ENCODE peak calls at places on chromosome 18, in seven cellular contexts. V is T-helper 2 cell; U is activated gamma-delta T cell treated with Interleukin-2 at 50 U/mL for 16 hours; Q is HTR-8/SVneo; E is HT-29; H is activated CD8-positive, alpha-beta memory T cell treated with anti-CD3 and anti-CD28 coated beads for 24 hours; P is effector memory CD8-positive, alpha-beta T cell. S is an unnamed sample.

GRCh38 chr18:27785815-27786537 is 391.0 kb downstream of the CDH2 start:
- DNase-seq in P (no peak), Q (no peak), E (no peak), V (no peak), U (no peak), H (no peak), S (peak)

GRCh38 chr18:47550611-47551010 is 299.2 kb upstream of the SKOR2 start:
- DNase-seq in Q (no peak), P (no peak), V (no peak), E (no peak), U (no peak), H (no peak), S (no peak)

GRCh38 chr18:31648966-31649429 is 35.4 kb downstream of the B4GALT6 start:
- DNase-seq in E (peak), H (no peak), Q (peak), V (no peak), P (no peak), U (no peak), S (no peak)

GRCh38 chr18:39788395-39788794 is 2166.6 kb upstream of the PIK3C3 start:
- DNase-seq in P (no peak), Q (no peak), H (no peak), V (no peak), U (no peak), E (no peak), S (no peak)

GRCh38 chr18:62720766-62721613 is 5.6 kb downstream of the PHLPP1 start:
- DNase-seq in P (no peak), U (no peak), E (no peak), H (no peak), Q (no peak), V (no peak), S (no peak)

GRCh38 chr18:78789850-78790249 is 189.8 kb upstream of the SALL3 start:
- DNase-seq in Q (no peak), E (no peak), V (no peak), P (no peak), H (no peak), U (no peak), S (no peak)

GRCh38 chr18:44495151-44495550 is 185.5 kb upstream of the SETBP1 start:
- DNase-seq in Q (no peak), U (no peak), E (no peak), P (no peak), V (no peak), H (no peak), S (no peak)

GRCh38 chr18:26804474-26804873 is 61.0 kb downstream of the AQP4 start:
- DNase-seq in Q (no peak), U (no peak), H (no peak), E (peak), V (no peak), P (no peak), S (peak)

GRCh38 chr18:47263197-47263827 is 11.9 kb upstream of the SKOR2 start:
- DNase-seq in H (no peak), P (no peak), E (no peak), U (no peak), Q (no peak), V (no peak), S (no peak)

GRCh38 chr18:77423468-77423867 is 173.8 kb downstream of the GALR1 start:
- DNase-seq in V (no peak), P (no peak), E (no peak), Q (no peak), U (no peak), H (no peak), S (no peak)

GRCh38 chr18:21826196-21826595 is 85.6 kb downstream of the MIB1 start:
- DNase-seq in U (no peak), P (no peak), E (no peak), Q (no peak), V (no peak), H (no peak), S (no peak)

GRCh38 chr18:52903858-52904257 is 563.9 kb downstream of the DCC start:
- DNase-seq in E (peak), H (no peak), P (no peak), V (no peak), Q (no peak), U (no peak), S (no peak)

GRCh38 chr18:57759650-57760049 is 43.5 kb downstream of the ATP8B1 start:
- DNase-seq in E (no peak), P (no peak), H (no peak), U (no peak), V (no peak), Q (no peak), S (no peak)

GRCh38 chr18:58716046-58716766 is 44.9 kb downstream of the MALT1 start:
- DNase-seq in V (no peak), H (no peak), Q (no peak), U (no peak), P (no peak), E (no peak), S (no peak)

GRCh38 chr18:2917255-2918047 is 70.6 kb downstream of the EMILIN2 start:
- DNase-seq in H (no peak), P (no peak), Q (no peak), V (no peak), U (no peak), E (peak), S (no peak)

GRCh38 chr18:22088029-22088428 is 81.4 kb upstream of the GATA6 start:
- DNase-seq in V (no peak), Q (no peak), H (no peak), P (no peak), U (no peak), E (no peak), S (no peak)

GRCh38 chr18:67363694-67364093 is 152.8 kb downstream of the DSEL start:
- DNase-seq in E (no peak), H (no peak), Q (no peak), V (no peak), U (no peak), P (no peak), S (no peak)

GRCh38 chr18:76491436-76491800 is 3.6 kb downstream of the ZNF516 start:
- DNase-seq in U (peak), H (no peak), V (peak), Q (no peak), E (peak), P (peak), S (peak)

GRCh38 chr18:38318416-38318815 is 752.8 kb upstream of the CELF4 start:
- DNase-seq in P (no peak), E (no peak), V (no peak), H (no peak), Q (no peak), U (no peak), S (no peak)

GRCh38 chr18:24987271-24987932 is 364.6 kb downstream of the ZNF521 start:
- DNase-seq in P (no peak), H (no peak), Q (no peak), E (no peak), U (no peak), V (no peak), S (no peak)

GRCh38 chr18:4807495-4808293 is 352.6 kb upstream of the DLGAP1 start:
- DNase-seq in V (no peak), U (no peak), P (no peak), Q (no peak), H (no peak), E (no peak), S (no peak)

GRCh38 chr18:71503222-71503621 is 1040.9 kb downstream of the CBLN2 start:
- DNase-seq in P (no peak), V (no peak), U (no peak), Q (no peak), E (no peak), H (no peak), S (no peak)

GRCh38 chr18:48356909-48357631 is 52.1 kb downstream of the ZBTB7C start:
- DNase-seq in E (no peak), H (peak), Q (no peak), U (no peak), V (no peak), P (no peak), S (no peak)

GRCh38 chr18:69845588-69846506 is 101.8 kb downstream of the CD226 start:
- DNase-seq in E (peak), H (no peak), P (no peak), U (no peak), V (no peak), Q (no peak), S (no peak)

GRCh38 chr18:8834837-8835236 is 129.5 kb downstream of the MTCL1 start:
- DNase-seq in U (no peak), H (no peak), P (no peak), V (no peak), E (no peak), Q (no peak), S (no peak)

GRCh38 chr18:62634471-62634870 is 80.9 kb upstream of the PHLPP1 start:
- DNase-seq in H (no peak), V (no peak), E (peak), P (no peak), Q (no peak), U (no peak), S (no peak)

GRCh38 chr18:11570770-11571169 is 38.6 kb upstream of the SLC35G4 start:
- DNase-seq in Q (no peak), H (no peak), V (no peak), E (peak), U (no peak), P (no peak), S (no peak)

GRCh38 chr18:70276416-70277145 is 12.3 kb upstream of the SOCS6 start:
- DNase-seq in U (no peak), H (no peak), V (no peak), E (peak), P (no peak), Q (no peak), S (no peak)

GRCh38 chr18:79772108-79772864 is 25.5 kb upstream of the KCNG2 start:
- DNase-seq in V (no peak), P (no peak), H (no peak), Q (no peak), E (no peak), U (no peak), S (no peak)

GRCh38 chr18:11666176-11666575 is 22.9 kb upstream of the GNAL start:
- DNase-seq in E (no peak), U (no peak), V (no peak), Q (no peak), P (no peak), H (no peak), S (no peak)

GRCh38 chr18:12086249-12086648 is 7.4 kb upstream of the ANKRD62 start:
- DNase-seq in H (no peak), P (no peak), Q (no peak), V (no peak), U (no peak), E (peak), S (no peak)

GRCh38 chr18:59839931-59840685 is 59.7 kb upstream of the PMAIP1 start:
- DNase-seq in V (no peak), E (peak), Q (no peak), H (no peak), U (no peak), P (no peak), S (no peak)

GRCh38 chr18:26976206-26976605 is 110.7 kb upstream of the AQP4 start:
- DNase-seq in P (no peak), E (no peak), U (no peak), H (no peak), V (no peak), Q (no peak), S (no peak)

GRCh38 chr18:35837922-35838496 is 134.5 kb upstream of the RMP24 start:
- DNase-seq in P (no peak), V (no peak), E (no peak), U (no peak), H (no peak), Q (no peak), S (no peak)